ENCODE peak calls at places on chromosomes 13 and 19, in ten cellular contexts. Y is CD8-positive, alpha-beta memory T cell; D is stomach; Z is Peyer's patch; I is effector memory CD4-positive, alpha-beta T cell; B is mesendoderm; M is neuronal stem cell; L is PC-9; P is body of pancreas; J is CD4-positive, CD25-positive, alpha-beta regulatory T cell. S is an unnamed sample.

GRCh38 chr13:91200486-91200885 is 147.0 kb upstream of the MIR17HG start:
- DNase-seq in J (no peak), D (no peak), Z (no peak), B (peak), Y (no peak), I (no peak), L (no peak), M (no peak), P (no peak), S (no peak)

GRCh38 chr13:30808600-30808999 is 73.3 kb downstream of the ALOX5AP start:
- DNase-seq in L (no peak), J (no peak), I (no peak), Y (no peak), D (no peak), P (no peak), B (no peak), Z (no peak), M (no peak), S (no peak)

GRCh38 chr19:15464394-15465385 is at the start of gene RASAL3:
- DNase-seq in J (peak), P (no peak), M (no peak), Z (peak), B (no peak), Y (peak), I (peak), L (no peak), D (no peak), S (no peak)

GRCh38 chr19:50384685-50385535 is 763 bp downstream of the POLD1 start:
- DNase-seq in Z (no peak), I (no peak), M (peak), Y (no peak), L (peak), B (peak), D (no peak), J (no peak), P (no peak), S (no peak)

GRCh38 chr19:50977626-50978025 is 6.1 kb downstream of the KLK7 start:
- DNase-seq in P (no peak), Z (no peak), J (no peak), I (no peak), B (peak), L (no peak), Y (no peak), D (no peak), M (no peak), S (no peak)

GRCh38 chr19:38466050-38466449 is 32.6 kb downstream of the RYR1 start:
- DNase-seq in Y (no peak), L (no peak), D (no peak), B (no peak), P (no peak), Z (no peak), J (no peak), I (no peak), M (no peak), S (no peak)

GRCh38 chr19:45100797-45101196 is 7.8 kb downstream of the PPP1R37 start:
- DNase-seq in J (no peak), I (no peak), D (no peak), L (no peak), B (no peak), Z (peak), P (no peak), M (no peak), Y (no peak), S (no peak)

GRCh38 chr13:109879338-109879737 is 93.0 kb upstream of the IRS2 start:
- DNase-seq in P (no peak), I (no peak), L (no peak), Z (no peak), D (no peak), M (no peak), B (no peak), Y (no peak), J (no peak), S (no peak)

GRCh38 chr13:98297043-98297442 is 120.0 kb upstream of the RNF113B start:
- DNase-seq in I (no peak), P (no peak), Z (no peak), L (no peak), M (no peak), J (no peak), B (no peak), D (no peak), Y (no peak), S (no peak)

GRCh38 chr13:24178847-24179845 is 18.6 kb downstream of the SPATA13 start:
- DNase-seq in L (no peak), B (no peak), I (no peak), D (no peak), P (no peak), M (no peak), Z (no peak), Y (no peak), J (no peak), S (no peak)

GRCh38 chr19:19079571-19079970 is 15.8 kb downstream of the SLC25A42 start:
- DNase-seq in Z (no peak), I (no peak), D (no peak), P (no peak), L (no peak), Y (no peak), B (no peak), M (no peak), J (no peak), S (no peak)

GRCh38 chr19:18446811-18447359 is 9.0 kb upstream of the ISYNA1 start:
- DNase-seq in Z (no peak), D (no peak), B (no peak), Y (no peak), M (no peak), J (no peak), L (peak), P (no peak), I (no peak), S (no peak)

GRCh38 chr13:103403148-103403740 is 337.0 kb upstream of the SLC10A2 start:
- DNase-seq in M (no peak), D (no peak), L (peak), Y (no peak), J (no peak), B (no peak), P (no peak), Z (no peak), I (no peak), S (peak)

GRCh38 chr13:21663197-21663596 is 7.7 kb upstream of the FGF9 start:
- DNase-seq in Z (peak), P (no peak), Y (no peak), D (no peak), M (no peak), J (no peak), B (no peak), I (no peak), L (no peak), S (no peak)

GRCh38 chr13:112901951-112902651 is 66.9 kb upstream of the MCF2L start:
- DNase-seq in M (no peak), I (no peak), Z (peak), B (no peak), P (peak), L (no peak), J (no peak), Y (no peak), D (peak), S (peak)
- H3K27ac ChIP-seq in M (no peak), I (no peak), Z (no peak), B (no peak), P (peak), L (no peak), J (no peak), Y (no peak), D (peak), S (peak)

GRCh38 chr13:73828811-73829210 is 305.4 kb downstream of the KLF12 start:
- DNase-seq in Z (no peak), B (peak), J (no peak), M (no peak), L (no peak), I (no peak), P (no peak), D (no peak), Y (no peak), S (no peak)
- H3K27ac ChIP-seq in Z (no peak), B (no peak), J (no peak), M (no peak), L (no peak), I (no peak), P (no peak), D (no peak), Y (no peak), S (no peak)

GRCh38 chr19:5686647-5687359 is 3.3 kb upstream of the RPL36 start:
- DNase-seq in I (peak), P (peak), Y (peak), B (peak), Z (peak), J (peak), D (peak), M (peak), L (peak), S (peak)

GRCh38 chr19:5687360-5688198 is 2.5 kb upstream of the RPL36 start:
- DNase-seq in L (no peak), Y (no peak), D (no peak), I (no peak), M (no peak), J (no peak), P (no peak), B (no peak), Z (no peak), S (no peak)

GRCh38 chr19:5684694-5685430 is 4.0 kb downstream of the HSD11B1L start:
- DNase-seq in B (no peak), I (no peak), J (no peak), Z (no peak), P (no peak), D (no peak), M (no peak), L (no peak), Y (no peak), S (no peak)

GRCh38 chr19:5683177-5683886 is 2.5 kb downstream of the HSD11B1L start:
- DNase-seq in M (no peak), D (no peak), B (no peak), Y (no peak), Z (no peak), P (no peak), L (no peak), J (no peak), I (no peak), S (no peak)

GRCh38 chr19:5686326-5686646 is 3.8 kb upstream of the RPL36 start:
- DNase-seq in P (no peak), L (no peak), J (no peak), B (no peak), Y (no peak), Z (no peak), D (no peak), M (no peak), I (no peak), S (no peak)
- H3K27ac ChIP-seq in P (peak), L (no peak), J (peak), B (no peak), Y (no peak), Z (peak), D (peak), M (peak), I (peak), S (no peak)

GRCh38 chr19:40528533-40529092 is 48.1 kb upstream of the SHKBP1 start:
- DNase-seq in L (no peak), B (no peak), P (no peak), J (no peak), D (no peak), Z (no peak), Y (no peak), M (no peak), I (no peak), S (no peak)
- H3K27ac ChIP-seq in L (no peak), B (no peak), P (no peak), J (no peak), D (no peak), Z (no peak), Y (no peak), M (no peak), I (no peak), S (peak)

DNA sequence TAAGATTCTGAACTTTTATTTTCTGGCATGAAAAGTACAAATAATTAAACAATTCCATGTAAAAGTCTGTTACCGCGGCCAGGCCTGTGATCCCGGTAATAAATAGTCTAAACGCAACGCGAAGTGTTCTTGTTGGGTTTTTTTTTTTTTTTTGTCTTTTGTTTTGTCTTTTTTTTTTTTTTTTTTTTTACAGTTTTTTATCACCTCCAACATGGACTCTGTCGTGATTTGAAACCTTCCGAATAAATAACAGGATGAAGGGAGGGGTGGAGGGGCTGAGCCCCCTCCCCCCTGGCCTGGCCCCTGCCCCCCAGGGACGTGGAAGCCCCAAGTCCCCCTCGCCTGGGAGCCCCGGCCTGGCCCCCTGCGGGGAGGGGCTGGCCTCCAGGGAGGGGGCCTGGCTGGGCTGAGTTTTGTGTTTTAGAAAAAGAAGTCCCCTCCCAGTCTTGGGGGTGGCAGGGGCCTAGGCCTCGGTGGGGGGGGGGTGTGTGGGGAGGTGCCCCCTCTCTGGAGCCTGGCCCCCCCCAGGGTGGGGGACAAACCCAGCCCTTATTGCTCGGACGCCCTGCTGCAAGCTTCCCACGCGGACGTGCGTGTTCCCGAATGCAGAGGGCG is 16.0 kb downstream of the PRKCSH start:
- DNase-seq in I (no peak), M (no peak), Z (no peak), P (no peak), L (no peak), Y (no peak), D (no peak), B (no peak), J (no peak), S (no peak)
- H3K27ac ChIP-seq in I (no peak), M (peak), Z (no peak), P (no peak), L (no peak), Y (no peak), D (no peak), B (no peak), J (no peak), S (no peak)

GRCh38 chr13:33218020-33218419 is 67.5 kb downstream of the STARD13 start:
- DNase-seq in B (peak), M (no peak), P (no peak), D (no peak), J (no peak), Y (no peak), L (peak), Z (no peak), I (no peak), S (no peak)
- H3K27ac ChIP-seq in B (no peak), M (no peak), P (peak), D (no peak), J (no peak), Y (no peak), L (peak), Z (no peak), I (no peak), S (no peak)

GRCh38 chr19:46639356-46640061 is 3.5 kb upstream of the GNG8 start:
- DNase-seq in L (no peak), Z (no peak), P (peak), J (no peak), I (no peak), Y (no peak), M (no peak), B (peak), D (no peak), S (peak)
- H3K27ac ChIP-seq in L (no peak), Z (peak), P (peak), J (peak), I (no peak), Y (no peak), M (peak), B (no peak), D (peak), S (peak)

GRCh38 chr13:40503026-40503425 is 163.4 kb downstream of the FOXO1 start:
- DNase-seq in Z (no peak), J (no peak), Y (no peak), M (no peak), I (no peak), B (no peak), L (no peak), P (no peak), D (no peak), S (no peak)
- H3K27ac ChIP-seq in Z (no peak), J (no peak), Y (no peak), M (no peak), I (no peak), B (no peak), L (no peak), P (no peak), D (no peak), S (no peak)